ENCODE peak calls at places on chromosomes 2 and 18, in five cellular contexts. One of them, this sample, is unnamed.

GRCh38 chr2:203824057-203824456 is 43.5 kb upstream of the CTLA4 start:
- DNase-seq in MCF 10A: no peak
- DNase-seq in right lobe of liver: no peak
- DNase-seq in naive thymus-derived CD4-positive, alpha-beta T cell: no peak
- DNase-seq in stimulated activated CD4-positive, alpha-beta T cell treated with anti-CD3 and anti-CD28 coated beads, Interleukin-15, amount 100 ng/mL, for 24 hours: peak
- DNase-seq in this sample: no peak

GRCh38 chr2:102806250-102806837 is 44.5 kb downstream of the TMEM182 start:
- DNase-seq in MCF 10A: peak
- DNase-seq in naive thymus-derived CD4-positive, alpha-beta T cell: no peak
- DNase-seq in stimulated activated CD4-positive, alpha-beta T cell treated with anti-CD3 and anti-CD28 coated beads, Interleukin-15, amount 100 ng/mL, for 24 hours: peak
- DNase-seq in right lobe of liver: peak
- DNase-seq in this sample: peak

GRCh38 chr18:35983818-35984217 is 11.3 kb downstream of the RMP24 start:
- DNase-seq in stimulated activated CD4-positive, alpha-beta T cell treated with anti-CD3 and anti-CD28 coated beads, Interleukin-15, amount 100 ng/mL, for 24 hours: no peak
- DNase-seq in naive thymus-derived CD4-positive, alpha-beta T cell: no peak
- DNase-seq in right lobe of liver: no peak
- DNase-seq in MCF 10A: no peak
- DNase-seq in this sample: no peak

GRCh38 chr2:45637440-45637839 is 14.0 kb upstream of the PRKCE start:
- DNase-seq in naive thymus-derived CD4-positive, alpha-beta T cell: no peak
- DNase-seq in MCF 10A: no peak
- DNase-seq in right lobe of liver: no peak
- DNase-seq in stimulated activated CD4-positive, alpha-beta T cell treated with anti-CD3 and anti-CD28 coated beads, Interleukin-15, amount 100 ng/mL, for 24 hours: no peak
- DNase-seq in this sample: peak

GRCh38 chr18:65439184-65439583 is 311.6 kb upstream of the CDH7 start:
- DNase-seq in MCF 10A: peak
- DNase-seq in right lobe of liver: no peak
- DNase-seq in stimulated activated CD4-positive, alpha-beta T cell treated with anti-CD3 and anti-CD28 coated beads, Interleukin-15, amount 100 ng/mL, for 24 hours: no peak
- DNase-seq in naive thymus-derived CD4-positive, alpha-beta T cell: no peak
- DNase-seq in this sample: no peak

GRCh38 chr2:64565358-64565757 is 41.2 kb downstream of the AFTPH start:
- DNase-seq in MCF 10A: no peak
- DNase-seq in naive thymus-derived CD4-positive, alpha-beta T cell: no peak
- DNase-seq in stimulated activated CD4-positive, alpha-beta T cell treated with anti-CD3 and anti-CD28 coated beads, Interleukin-15, amount 100 ng/mL, for 24 hours: no peak
- DNase-seq in right lobe of liver: no peak
- DNase-seq in this sample: no peak

GRCh38 chr2:2793514-2793913 is 462.4 kb upstream of the MYT1L start:
- DNase-seq in MCF 10A: no peak
- DNase-seq in naive thymus-derived CD4-positive, alpha-beta T cell: no peak
- DNase-seq in right lobe of liver: no peak
- DNase-seq in stimulated activated CD4-positive, alpha-beta T cell treated with anti-CD3 and anti-CD28 coated beads, Interleukin-15, amount 100 ng/mL, for 24 hours: no peak
- DNase-seq in this sample: no peak

GRCh38 chr2:28297531-28297930 is 95.1 kb upstream of the FOSL2 start:
- DNase-seq in stimulated activated CD4-positive, alpha-beta T cell treated with anti-CD3 and anti-CD28 coated beads, Interleukin-15, amount 100 ng/mL, for 24 hours: no peak
- DNase-seq in right lobe of liver: no peak
- DNase-seq in MCF 10A: no peak
- DNase-seq in naive thymus-derived CD4-positive, alpha-beta T cell: no peak
- DNase-seq in this sample: no peak

GRCh38 chr18:61896767-61897166 is 4.0 kb upstream of the RNF152 start:
- DNase-seq in MCF 10A: peak
- DNase-seq in right lobe of liver: peak
- DNase-seq in stimulated activated CD4-positive, alpha-beta T cell treated with anti-CD3 and anti-CD28 coated beads, Interleukin-15, amount 100 ng/mL, for 24 hours: no peak
- DNase-seq in naive thymus-derived CD4-positive, alpha-beta T cell: no peak
- DNase-seq in this sample: peak